ENCODE peak calls at places on chromosomes 3 and 15, in ten cellular contexts. M is IMR-90, P is Panc1, B is testis, C is psoas muscle, D is stomach, V is bronchial epithelial cell, T is SK-N-SH, Y is WERI-Rb-1, S is brain microvascular endothelial cell. E is an unnamed sample. For H3K36me3, the result is how much of the 10 kb centered on the place peaks cover.

GRCh38 chr3:128480717-128481437 is 12.1 kb downstream of the GATA2 start:
- DNase-seq in P (no peak), D (no peak), C (no peak), V (no peak), Y (no peak), M (no peak), S (no peak), B (no peak), T (no peak), E (no peak)

GRCh38 chr3:170055209-170055608 is 17.4 kb downstream of the GPR160 start:
- DNase-seq in D (no peak), S (peak), T (no peak), C (no peak), P (no peak), B (no peak), V (peak), Y (no peak), M (peak), E (peak)

GRCh38 chr3:189839576-189839975 is 208.4 kb downstream of the TP63 start:
- DNase-seq in T (no peak), P (no peak), V (peak), B (no peak), D (no peak), C (no peak), S (peak), M (peak), Y (no peak), E (peak)

GRCh38 chr3:190308154-190308553 is 14.1 kb downstream of the CLDN1 start:
- DNase-seq in V (no peak), T (no peak), C (no peak), B (no peak), P (no peak), D (no peak), S (no peak), M (no peak), Y (no peak), E (no peak)

GRCh38 chr3:13494463-13495350 is 14.6 kb downstream of the HDAC11 start:
- DNase-seq in V (no peak), S (peak), Y (no peak), C (no peak), B (peak), D (no peak), T (peak), P (no peak), M (peak), E (no peak)

GRCh38 chr15:97567411-97567810 is 393.1 kb upstream of the ARRDC4 start:
- DNase-seq in M (no peak), D (no peak), B (no peak), C (no peak), Y (no peak), P (no peak), V (no peak), S (no peak), T (no peak), E (no peak)

GRCh38 chr15:73865904-73866303 is 7.5 kb upstream of the TBC1D21 start:
- DNase-seq in T (no peak), D (peak), B (no peak), C (no peak), V (no peak), Y (no peak), S (no peak), M (no peak), P (no peak), E (no peak)

GRCh38 chr15:57444877-57445513 is 68.7 kb downstream of the CGNL1 start:
- DNase-seq in M (no peak), Y (no peak), C (no peak), P (no peak), D (no peak), B (no peak), V (peak), S (no peak), T (no peak), E (no peak)

GRCh38 chr15:90674476-90674875 is 42.7 kb upstream of the BLM start:
- DNase-seq in T (no peak), Y (no peak), C (no peak), B (no peak), M (peak), D (no peak), V (no peak), P (no peak), S (no peak), E (no peak)

GRCh38 chr3:117192888-117193287 is 483.3 kb downstream of the TUSC7 start:
- DNase-seq in S (no peak), T (no peak), Y (no peak), C (no peak), D (no peak), P (no peak), B (no peak), V (no peak), M (no peak), E (peak)

GRCh38 chr3:187852842-187853727 is 107.8 kb upstream of the BCL6 start:
- DNase-seq in P (no peak), B (no peak), D (no peak), C (no peak), Y (no peak), S (no peak), V (peak), T (no peak), M (peak), E (no peak)

GRCh38 chr3:185029071-185029470 is 123.8 kb downstream of the C3orf70 start:
- DNase-seq in D (no peak), P (no peak), S (no peak), T (no peak), V (no peak), C (no peak), M (no peak), Y (no peak), B (no peak), E (no peak)

GRCh38 chr3:37871858-37872257 is 10.2 kb downstream of the CTDSPL start:
- DNase-seq in T (no peak), D (no peak), M (no peak), B (no peak), V (no peak), P (no peak), C (no peak), Y (no peak), S (no peak), E (no peak)

GRCh38 chr15:93716615-93717221 is 514.6 kb upstream of the MCTP2 start:
- DNase-seq in T (no peak), C (no peak), D (no peak), B (no peak), S (no peak), P (no peak), Y (no peak), M (no peak), V (no peak), E (no peak)

GRCh38 chr3:136984837-136985236 is 27.1 kb downstream of the IL20RB start:
- DNase-seq in B (no peak), C (no peak), V (peak), T (no peak), D (peak), M (peak), Y (no peak), P (no peak), S (peak), E (no peak)

GRCh38 chr3:193761969-193762368 is 169.0 kb downstream of the OPA1 start:
- DNase-seq in T (no peak), C (no peak), M (no peak), D (no peak), B (no peak), Y (no peak), S (no peak), P (no peak), V (no peak), E (no peak)

GRCh38 chr15:51224428-51224827 is 114.0 kb downstream of the CYP19A1 start:
- DNase-seq in S (no peak), V (no peak), B (no peak), M (peak), D (no peak), Y (no peak), P (no peak), C (no peak), T (no peak), E (no peak)
- H3K4me3 ChIP-seq in S (no peak), V (no peak), B (no peak), M (no peak), D (no peak), Y (no peak), P (no peak), C (no peak), T (no peak), E (no peak)

DNA sequence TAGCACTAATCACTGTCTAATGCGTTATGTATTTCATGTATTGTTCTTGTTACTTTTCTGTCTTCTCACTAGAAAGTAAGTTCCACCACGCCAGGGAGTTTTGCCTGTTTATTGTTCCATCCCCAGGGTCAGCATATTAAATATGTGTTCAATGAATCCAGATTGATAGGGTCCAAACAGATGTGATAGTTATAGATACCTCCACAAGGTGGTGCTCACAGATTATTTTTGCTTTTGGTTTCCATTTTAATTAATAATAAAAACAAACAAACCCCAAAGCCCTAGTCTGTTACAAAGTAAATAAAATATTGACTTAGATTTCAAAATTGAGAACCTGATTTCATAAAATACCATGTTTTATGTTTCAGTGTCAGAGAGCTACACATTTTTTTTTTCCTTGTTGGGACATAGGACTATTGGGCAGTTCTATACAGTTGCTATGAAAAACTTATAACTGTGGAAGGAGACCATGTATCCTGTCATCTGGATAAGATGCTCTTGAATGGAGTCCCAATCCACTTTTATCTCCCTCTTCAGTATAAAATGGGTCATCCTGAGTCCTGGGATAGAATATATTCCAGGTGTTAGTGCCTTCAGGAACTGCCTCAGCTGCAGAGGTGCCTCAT is 12.4 kb downstream of the OTOL1 start:
- DNase-seq in V (peak), P (no peak), Y (no peak), B (no peak), T (peak), M (no peak), C (no peak), D (no peak), S (no peak), E (no peak)
- TF ChIP-seq CTCF in V (peak), P (peak), Y (peak), B (peak), T (peak), M (peak), C (no peak), D (no peak), S (peak), E (peak)

GRCh38 chr15:50577492-50577891 is 31.0 kb upstream of the USP50 start:
- DNase-seq in C (no peak), D (no peak), S (no peak), M (no peak), P (no peak), Y (no peak), V (no peak), B (no peak), T (no peak), E (no peak)
- H3K36me3 ChIP-seq in C (half or more), D (under half), S (under half), M (under half), P (under half), Y (under half), V (under half), B (under half), T (half or more), E (under half)

DNA sequence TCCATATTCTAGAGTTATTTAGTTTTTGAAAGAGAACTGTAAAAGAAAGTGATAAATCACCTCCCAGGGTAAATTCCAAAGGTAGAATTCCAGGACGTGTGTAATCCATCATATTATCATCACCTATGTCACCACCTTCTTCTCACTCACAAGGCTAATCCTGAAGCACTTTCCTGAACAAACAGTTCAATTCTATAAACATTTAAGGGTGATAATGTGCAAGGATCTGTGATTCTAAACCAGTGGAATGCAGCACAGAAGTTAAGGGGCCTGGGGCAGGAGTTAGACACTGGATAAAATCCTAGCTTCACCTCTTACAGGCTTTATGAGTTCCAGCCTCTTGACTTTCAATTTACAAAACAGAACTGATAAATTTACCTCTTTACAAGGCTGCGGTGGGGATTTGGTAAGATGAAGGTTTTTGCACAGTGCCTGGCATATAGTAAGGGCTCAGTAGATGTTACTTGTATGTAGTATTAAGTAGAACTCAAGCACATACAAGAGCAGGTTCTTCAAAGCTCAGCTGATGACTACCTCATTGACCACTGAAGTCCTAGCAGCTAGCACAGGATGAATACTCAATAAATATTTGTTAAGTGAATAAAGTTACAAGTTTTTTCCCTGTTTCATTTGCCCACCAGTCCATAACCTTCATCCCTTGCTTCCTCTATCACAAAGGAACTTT is 47.3 kb upstream of the CCDC80 start:
- DNase-seq in S (no peak), B (no peak), P (no peak), Y (no peak), M (no peak), V (peak), T (no peak), C (no peak), D (no peak), E (no peak)
- H3K4me3 ChIP-seq in S (no peak), B (no peak), P (no peak), Y (no peak), M (no peak), V (no peak), T (no peak), C (no peak), D (no peak), E (no peak)

GRCh38 chr3:160842021-160843005 is 86.3 kb downstream of the PPM1L start:
- DNase-seq in V (no peak), C (no peak), P (no peak), Y (no peak), B (no peak), S (no peak), D (no peak), T (no peak), M (no peak), E (no peak)

GRCh38 chr3:160837394-160837975 is 81.5 kb downstream of the PPM1L start:
- DNase-seq in S (no peak), D (no peak), B (no peak), V (no peak), Y (no peak), M (no peak), T (no peak), P (no peak), C (no peak), E (no peak)

GRCh38 chr3:160840590-160840989 is 84.6 kb downstream of the PPM1L start:
- DNase-seq in T (no peak), M (no peak), S (no peak), Y (no peak), V (no peak), B (no peak), C (no peak), P (no peak), D (no peak), E (no peak)

GRCh38 chr3:160841455-160841854 is 85.4 kb downstream of the PPM1L start:
- DNase-seq in Y (no peak), D (no peak), C (no peak), P (no peak), M (no peak), T (no peak), B (no peak), V (no peak), S (no peak), E (no peak)
- TF ChIP-seq CTCF in Y (no peak), D (no peak), C (peak), P (no peak), M (no peak), T (no peak), B (no peak), V (no peak), S (no peak), E (no peak)

DNA sequence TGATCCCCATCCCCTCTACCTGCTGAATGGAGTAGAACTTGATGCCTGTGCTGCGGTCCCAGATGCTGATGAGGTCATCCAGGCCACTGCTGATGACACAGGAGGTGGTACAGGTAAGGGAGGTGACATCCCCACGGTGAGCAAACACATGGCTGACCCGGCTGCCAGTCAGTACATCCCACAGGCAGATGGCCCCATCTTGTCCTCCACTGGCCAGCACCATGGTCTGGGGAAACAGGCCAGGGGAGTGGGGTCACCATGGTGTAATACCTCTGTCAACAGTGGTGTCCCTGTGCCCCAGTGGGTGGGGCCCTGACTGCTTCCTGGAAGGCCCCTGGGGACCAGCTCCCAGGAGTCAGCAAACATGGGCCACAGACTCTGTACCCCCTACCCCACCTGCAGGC is 33.3 kb downstream of the PTPN23 start:
- DNase-seq in P (no peak), D (no peak), C (no peak), S (no peak), T (no peak), Y (no peak), M (no peak), B (no peak), V (no peak), E (no peak)
- H3K36me3 ChIP-seq in P (under half), D (half or more), C (half or more), S (half or more), T (half or more), Y (half or more), M (half or more), B (under half), V (under half), E (under half)

E was measured in kidney epithelial cell.